ENCODE peak calls at places on chromosomes 12 and 14, in ten cellular contexts. Z is psoas muscle; F is esophagus squamous epithelium; S is adrenal gland; K is mucosa of descending colon; D is aorta; Q is breast epithelium; R is CD4-positive, alpha-beta memory T cell; H is heart left ventricle; I is left lung. B is an unnamed sample. For H3K9me3 and H3K4me1, the result is how much of the 10 kb centered on the place peaks cover.

GRCh38 chr14:97993508-97994019 is 1196.4 kb downstream of the VRK1 start:
- DNase-seq in Z (no peak), F (no peak), S (no peak), K (no peak), D (no peak), Q (no peak), R (no peak), H (no peak), I (no peak), B (no peak)

GRCh38 chr14:89915114-89915878 is 39.2 kb downstream of the EFCAB11 start:
- DNase-seq in Z (no peak), F (no peak), S (peak), K (peak), D (peak), Q (peak), R (peak), H (peak), I (no peak), B (peak)

GRCh38 chr14:75201087-75201486 is 24.7 kb upstream of the TMED10 start:
- DNase-seq in Z (no peak), F (no peak), S (no peak), K (no peak), D (no peak), Q (no peak), R (no peak), H (no peak), I (no peak), B (no peak)

GRCh38 chr12:122651520-122652224 is 51.5 kb downstream of the HCAR2 start:
- DNase-seq in Z (no peak), F (no peak), S (no peak), K (no peak), D (no peak), Q (no peak), R (no peak), H (no peak), I (no peak), B (no peak)

GRCh38 chr12:43362910-43363694 is 188.9 kb downstream of the ADAMTS20 start:
- DNase-seq in Z (no peak), F (no peak), S (no peak), K (no peak), D (no peak), Q (no peak), R (no peak), H (no peak), I (no peak), B (no peak)

GRCh38 chr14:52950898-52951729 is at the start of gene FERMT2:
- DNase-seq in Z (peak), F (no peak), S (peak), K (peak), D (peak), Q (peak), R (peak), H (peak), I (peak), B (peak)

GRCh38 chr12:27650011-27650410 is 46.2 kb upstream of the REP15 start:
- DNase-seq in Z (no peak), F (no peak), S (no peak), K (no peak), D (no peak), Q (no peak), R (no peak), H (no peak), I (no peak), B (no peak)

GRCh38 chr12:39905152-39905551 is 200.7 kb downstream of the SLC2A13 start:
- DNase-seq in Z (peak), F (no peak), S (peak), K (peak), D (peak), Q (peak), R (no peak), H (peak), I (no peak), B (no peak)

GRCh38 chr14:54920052-54920451 is 17.4 kb upstream of the GCH1 start:
- DNase-seq in Z (no peak), F (no peak), S (no peak), K (no peak), D (no peak), Q (no peak), R (no peak), H (no peak), I (no peak), B (no peak)

GRCh38 chr14:76832503-76832988 is 6.3 kb downstream of the LRRC74A start:
- DNase-seq in Z (no peak), F (no peak), S (no peak), K (no peak), D (no peak), Q (no peak), R (no peak), H (no peak), I (no peak), B (no peak)

GRCh38 chr12:99435095-99435791 is 212.3 kb upstream of the GARIN6 start:
- DNase-seq in Z (no peak), F (no peak), S (no peak), K (no peak), D (no peak), Q (no peak), R (no peak), H (no peak), I (no peak), B (no peak)

GRCh38 chr12:98154850-98155249 is 360.5 kb upstream of the TMPO start:
- DNase-seq in Z (no peak), F (no peak), S (peak), K (no peak), D (no peak), Q (no peak), R (no peak), H (peak), I (peak), B (peak)

GRCh38 chr12:40770781-40771180 is 78.5 kb downstream of the CNTN1 start:
- DNase-seq in Z (no peak), F (no peak), S (no peak), K (no peak), D (no peak), Q (no peak), R (no peak), H (no peak), I (no peak), B (no peak)

GRCh38 chr12:106249411-106250135 is 1.8 kb upstream of the CKAP4 start:
- DNase-seq in Z (no peak), F (no peak), S (no peak), K (peak), D (no peak), Q (no peak), R (peak), H (no peak), I (no peak), B (no peak)
- H3K4me3 ChIP-seq in Z (no peak), F (no peak), S (no peak), K (no peak), D (no peak), Q (no peak), R (no peak), H (no peak), I (no peak), B (no peak)

DNA sequence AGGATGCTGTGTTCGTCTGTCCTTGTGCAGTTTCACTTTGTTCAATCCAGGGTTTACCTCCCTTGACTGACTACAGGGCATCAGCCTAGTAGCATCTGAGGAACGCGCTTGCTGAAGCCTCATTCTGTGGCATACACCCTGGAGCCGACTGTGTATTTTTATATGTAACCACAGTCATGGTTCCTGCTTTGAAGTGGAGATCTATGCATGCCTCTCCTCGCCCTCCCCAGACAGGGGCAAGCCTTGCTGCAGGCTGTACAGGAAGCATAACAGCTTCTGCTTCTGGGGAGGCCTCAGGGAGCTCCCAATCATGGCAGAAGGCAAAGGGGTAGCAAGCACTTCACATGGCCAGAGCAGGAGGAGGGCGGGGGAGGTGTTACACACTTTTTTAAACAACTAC is 262.1 kb downstream of the BCL11B start:
- DNase-seq in Z (no peak), F (no peak), S (no peak), K (no peak), D (no peak), Q (no peak), R (peak), H (no peak), I (no peak), B (no peak)
- H3K9me3 ChIP-seq in Z (under half), F (under half), S (under half), K (under half), D (under half), Q (under half), R (under half), H (under half), I (under half), B (under half)

GRCh38 chr12:116861331-116861730 is 19.9 kb downstream of the HRK start:
- DNase-seq in Z (peak), F (no peak), S (peak), K (peak), D (peak), Q (no peak), R (peak), H (peak), I (no peak), B (no peak)
- H3K4me1 ChIP-seq in Z (under half), F (under half), S (under half), K (under half), D (under half), Q (under half), R (under half), H (under half), I (under half), B (under half)

GRCh38 chr12:11555743-11556625 is 93.5 kb upstream of the ETV6 start:
- DNase-seq in Z (no peak), F (no peak), S (no peak), K (no peak), D (no peak), Q (no peak), R (peak), H (no peak), I (no peak), B (no peak)
- H3K4me3 ChIP-seq in Z (no peak), F (no peak), S (no peak), K (no peak), D (peak), Q (peak), R (no peak), H (peak), I (no peak), B (no peak)

DNA sequence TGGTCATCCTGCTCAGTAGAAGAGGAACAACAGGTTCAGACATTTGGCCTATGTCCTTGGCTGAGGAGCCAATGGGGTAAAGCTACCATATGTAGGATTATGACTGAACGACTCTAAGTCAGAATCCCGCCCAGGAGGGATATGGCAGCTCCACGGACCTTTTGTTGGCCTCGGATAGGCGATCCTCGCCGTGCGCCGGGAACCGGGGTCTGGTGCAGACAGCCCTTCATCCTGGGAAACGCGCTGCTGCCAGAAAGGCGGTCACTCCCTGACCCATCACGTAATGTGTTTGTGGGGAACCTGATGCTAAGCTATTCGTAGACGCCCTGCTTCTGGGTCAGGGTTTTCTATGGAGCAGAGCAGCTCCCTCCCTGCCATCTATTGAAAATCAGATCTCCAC is 178.9 kb upstream of the ALG10B start:
- DNase-seq in Z (no peak), F (no peak), S (peak), K (no peak), D (no peak), Q (no peak), R (no peak), H (no peak), I (peak), B (no peak)
- H3K9me3 ChIP-seq in Z (under half), F (under half), S (under half), K (under half), D (under half), Q (under half), R (under half), H (under half), I (under half), B (under half)

DNA sequence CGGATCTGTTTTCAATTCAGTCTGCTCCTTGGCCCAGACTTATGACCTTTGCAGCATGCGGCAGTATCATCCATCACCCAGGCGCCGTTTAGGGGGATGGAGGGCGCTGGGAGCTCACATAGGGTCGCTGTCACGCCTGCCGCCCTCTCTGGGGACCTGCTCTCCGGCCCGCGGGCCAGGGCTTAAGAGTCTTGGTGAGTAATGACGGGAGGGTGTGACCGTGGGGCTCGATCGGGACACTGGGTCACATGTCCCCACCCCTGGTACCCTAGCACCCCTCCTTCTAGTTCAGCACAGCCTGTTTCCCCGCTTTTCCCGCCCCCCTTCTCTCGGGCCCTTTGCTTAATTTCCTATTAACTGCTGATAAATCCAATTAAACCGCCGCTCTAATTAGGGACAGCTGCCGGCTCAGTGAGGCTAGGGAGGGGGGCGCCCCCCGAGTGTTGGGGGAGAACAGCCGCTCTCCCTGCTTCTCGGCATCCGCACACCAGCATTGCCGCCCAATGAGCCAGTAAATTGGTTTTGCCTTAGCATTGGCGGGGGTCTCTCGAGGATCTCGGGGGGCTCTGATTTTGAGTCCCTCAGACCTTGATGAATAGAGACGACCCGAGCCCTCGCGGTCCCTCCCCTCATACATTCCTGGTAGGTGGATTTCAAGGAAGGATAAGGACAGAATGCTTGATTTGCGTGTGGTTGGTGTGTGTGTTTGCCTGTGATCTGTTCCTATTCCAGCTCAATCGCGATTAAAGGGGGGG is 9.3 kb downstream of the STAC3 start:
- DNase-seq in Z (peak), F (no peak), S (peak), K (peak), D (no peak), Q (no peak), R (no peak), H (no peak), I (peak), B (no peak)
- H3K4me1 ChIP-seq in Z (half or more), F (half or more), S (under half), K (half or more), D (under half), Q (under half), R (half or more), H (under half), I (half or more), B (under half)

DNA sequence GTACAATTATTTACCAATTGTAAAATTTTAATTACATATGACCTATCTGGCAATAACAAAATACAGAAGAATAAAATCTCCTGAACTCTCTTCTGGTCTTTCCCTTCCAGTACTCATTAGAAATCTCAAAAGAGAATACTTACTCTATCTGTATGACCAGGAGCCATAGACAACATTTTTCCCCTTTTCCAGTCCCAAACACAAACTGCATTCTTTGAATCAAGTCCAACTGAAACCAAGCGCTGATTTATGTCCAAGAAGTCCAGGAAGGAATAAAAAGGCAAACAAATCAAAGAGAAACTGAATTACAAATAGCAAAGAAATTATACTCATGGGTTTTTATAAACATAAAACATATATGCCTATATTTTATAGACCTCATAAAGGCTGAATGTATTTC is 46.7 kb downstream of the EML5 start:
- DNase-seq in Z (no peak), F (no peak), S (no peak), K (no peak), D (no peak), Q (no peak), R (no peak), H (no peak), I (no peak), B (no peak)
- H3K4me3 ChIP-seq in Z (no peak), F (no peak), S (no peak), K (no peak), D (no peak), Q (no peak), R (no peak), H (no peak), I (no peak), B (no peak)

GRCh38 chr12:133180669-133181068 is 626 bp upstream of the ZNF268 start:
- DNase-seq in Z (no peak), F (no peak), S (no peak), K (no peak), D (no peak), Q (no peak), R (no peak), H (no peak), I (no peak), B (no peak)

GRCh38 chr12:133174901-133175300 is 6.4 kb upstream of the ZNF268 start:
- DNase-seq in Z (no peak), F (no peak), S (no peak), K (no peak), D (no peak), Q (no peak), R (no peak), H (no peak), I (no peak), B (no peak)
- H3K9me3 ChIP-seq in Z (half or more), F (under half), S (under half), K (half or more), D (under half), Q (half or more), R (under half), H (under half), I (half or more), B (under half)

DNA sequence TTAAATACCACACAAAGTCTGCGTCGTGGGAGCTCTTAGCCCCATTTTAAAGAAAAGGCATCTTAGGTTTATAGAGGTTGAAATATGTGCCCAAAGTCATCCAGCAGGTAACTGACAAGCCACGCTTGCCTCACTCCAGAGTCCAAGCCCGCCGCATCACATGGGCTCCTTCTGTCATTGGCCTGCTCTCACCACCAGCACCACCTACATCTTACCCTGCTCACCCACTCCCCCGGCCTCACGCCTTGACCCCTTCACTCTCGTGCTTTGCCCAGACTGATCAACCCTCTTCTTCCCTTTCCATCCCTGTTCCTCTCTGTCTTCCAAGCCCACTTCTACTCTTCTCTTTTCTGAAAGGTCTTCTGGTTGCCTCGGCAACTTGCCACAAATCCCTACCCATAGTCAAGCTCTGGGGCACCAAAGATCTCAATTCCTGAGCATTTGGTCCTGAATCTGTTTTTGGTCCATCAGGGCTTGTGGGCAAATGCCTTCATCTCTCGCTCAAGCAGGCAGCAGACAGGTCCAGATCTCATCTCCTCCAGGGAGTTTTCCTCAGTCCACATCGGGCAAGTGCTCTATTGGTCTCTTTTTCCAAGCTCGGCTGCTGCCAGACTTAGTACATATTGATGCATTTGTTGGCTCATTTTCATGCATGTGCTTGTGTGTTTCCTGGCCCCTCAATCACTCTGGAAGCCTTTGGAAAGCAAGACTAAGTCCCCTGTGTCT is 3.5 kb upstream of the KRT1 start:
- DNase-seq in Z (no peak), F (no peak), S (no peak), K (no peak), D (no peak), Q (no peak), R (no peak), H (no peak), I (no peak), B (no peak)
- H3K4me1 ChIP-seq in Z (under half), F (under half), S (under half), K (under half), D (under half), Q (under half), R (under half), H (under half), I (under half), B (under half)